ENCODE peak calls at places on chromosomes 4 and X, in six cellular contexts. F, J, Y, Q, B and D are unnamed samples.

GRCh38 chrX:21373001-21373400 is 1.2 kb upstream of the CNKSR2 start:
- DNase-seq in F (no peak), J (no peak), Y (no peak), Q (no peak), B (no peak), D (no peak)

GRCh38 chr4:123390846-123391456 is 5.6 kb upstream of the SPRY1 start:
- DNase-seq in F (peak; percentile 18), J (no peak), Y (peak; percentile 46), Q (peak; percentile 32), B (peak; percentile 49), D (no peak)

GRCh38 chr4:25346913-25347312 is 30.1 kb upstream of the ANAPC4 start:
- DNase-seq in F (no peak), J (no peak), Y (no peak), Q (no peak), B (no peak), D (no peak)

GRCh38 chrX:109672239-109672638 is 47.3 kb upstream of the KCNE5 start:
- DNase-seq in F (peak; percentile 19), J (no peak), Y (no peak), Q (no peak), B (peak; percentile 2), D (no peak)

GRCh38 chrX:41382699-41383645 is 49.0 kb downstream of the DDX3X start:
- DNase-seq in F (peak; percentile 41), J (no peak), Y (no peak), Q (peak; percentile 34), B (peak; percentile 66), D (no peak)

GRCh38 chrX:57565198-57565597 is 26.6 kb upstream of the ZXDB start:
- DNase-seq in F (no peak), J (no peak), Y (no peak), Q (no peak), B (no peak), D (no peak)

GRCh38 chrX:10103023-10103422 is 53.8 kb upstream of the CLCN4 start:
- DNase-seq in F (no peak), J (no peak), Y (no peak), Q (peak; percentile 24), B (no peak), D (no peak)

GRCh38 chrX:4240541-4241194 is 527.2 kb upstream of the PRKX start:
- DNase-seq in F (no peak), J (no peak), Y (no peak), Q (no peak), B (no peak), D (no peak)

GRCh38 chrX:99602107-99602506 is 808.0 kb downstream of the PCDH19 start:
- DNase-seq in F (no peak), J (no peak), Y (no peak), Q (no peak), B (no peak), D (no peak)

GRCh38 chrX:134186362-134187121 is 50.4 kb upstream of the CCDC160 start:
- DNase-seq in F (no peak), J (no peak), Y (no peak), Q (no peak), B (no peak), D (no peak)

GRCh38 chr4:173794662-173795061 is 264.6 kb upstream of the HAND2 start:
- DNase-seq in F (no peak), J (no peak), Y (peak; percentile 39), Q (peak; percentile 85), B (peak; percentile 58), D (no peak)

GRCh38 chrX:11435568-11435967 is 142.4 kb downstream of the AMELX start:
- DNase-seq in F (no peak), J (no peak), Y (peak; percentile 16), Q (peak; percentile 62), B (peak; percentile 88), D (no peak)

GRCh38 chrX:113260474-113260873 is 419.8 kb upstream of the AMOT start:
- DNase-seq in F (peak; percentile 0), J (peak; percentile 41), Y (peak; percentile 1), Q (no peak), B (peak; percentile 7), D (peak; percentile 64)

GRCh38 chr4:87896020-87896621 is 63.4 kb downstream of the MEPE start:
- DNase-seq in F (no peak), J (peak; percentile 67), Y (peak; percentile 92), Q (peak; percentile 3), B (peak; percentile 75), D (peak; percentile 83)

GRCh38 chr4:156475322-156475721 is 496.3 kb downstream of the PDGFC start:
- DNase-seq in F (no peak), J (no peak), Y (peak; percentile 69), Q (peak; percentile 76), B (peak; percentile 78), D (no peak)

GRCh38 chr4:3389879-3390840 is 51.6 kb upstream of the HGFAC start:
- DNase-seq in F (no peak), J (no peak), Y (no peak), Q (no peak), B (no peak), D (peak; percentile 59)

GRCh38 chrX:112866175-112866574 is 25.5 kb upstream of the AMOT start:
- DNase-seq in F (no peak), J (no peak), Y (no peak), Q (peak; percentile 52), B (peak; percentile 45), D (no peak)

GRCh38 chrX:6678313-6678712 is 143.4 kb upstream of the VCX3A start:
- DNase-seq in F (no peak), J (no peak), Y (no peak), Q (no peak), B (no peak), D (no peak)

GRCh38 chrX:150506020-150506419 is 62.4 kb upstream of the MTM1 start:
- DNase-seq in F (no peak), J (no peak), Y (no peak), Q (no peak), B (no peak), D (no peak)

GRCh38 chr4:113587156-113587555 is 174.4 kb downstream of the CAMK2D start:
- DNase-seq in F (no peak), J (no peak), Y (no peak), Q (no peak), B (no peak), D (no peak)

GRCh38 chr4:113584407-113585150 is 177.0 kb downstream of the CAMK2D start:
- DNase-seq in F (peak; percentile 80), J (peak; percentile 68), Y (peak; percentile 41), Q (peak; percentile 83), B (peak; percentile 82), D (peak; percentile 89)

GRCh38 chr4:113586072-113586471 is 175.5 kb downstream of the CAMK2D start:
- DNase-seq in F (no peak), J (no peak), Y (no peak), Q (no peak), B (no peak), D (no peak)

GRCh38 chr4:113588895-113589668 is 172.5 kb downstream of the CAMK2D start:
- DNase-seq in F (no peak), J (no peak), Y (no peak), Q (peak; percentile 24), B (no peak), D (no peak)

GRCh38 chr4:113587640-113588275 is 173.8 kb downstream of the CAMK2D start:
- DNase-seq in F (no peak), J (no peak), Y (no peak), Q (no peak), B (no peak), D (no peak)
- H3K9ac ChIP-seq in F (no peak overlapping the region), J (no peak overlapping the region), Y (no peak overlapping the region), Q (no peak overlapping the region), B (no peak overlapping the region), D (no peak overlapping the region)

DNA sequence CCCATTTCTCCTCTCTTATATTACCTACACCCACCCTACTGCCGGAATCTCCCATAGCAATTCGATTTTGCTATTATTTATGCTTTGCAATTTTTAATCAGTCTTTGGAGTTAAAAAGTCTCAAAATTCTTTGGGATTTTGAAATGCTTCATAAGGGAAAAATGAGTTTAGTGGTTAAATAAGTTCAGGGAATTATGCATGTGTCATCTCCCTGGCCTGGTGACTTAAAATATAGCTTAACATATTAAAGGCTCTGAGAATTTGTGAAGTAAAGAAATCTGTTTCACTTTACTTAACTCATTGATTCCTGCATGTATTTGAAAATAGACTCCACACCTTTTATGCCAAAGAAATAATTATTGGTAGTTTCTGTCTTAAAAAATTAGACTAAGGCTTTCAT is 185.1 kb upstream of the DIPK2B start:
- DNase-seq in F (no peak), J (no peak), Y (no peak), Q (peak; percentile 45), B (peak; percentile 41), D (no peak)
- H3K9ac ChIP-seq in F (no peak overlapping the region), J (no peak overlapping the region), Y (no peak overlapping the region), Q (no peak overlapping the region), B (no peak overlapping the region), D (no peak overlapping the region)

GRCh38 chrX:14798805-14799397 is 74.0 kb downstream of the FANCB start:
- DNase-seq in F (no peak), J (no peak), Y (no peak), Q (no peak), B (no peak), D (no peak)

GRCh38 chrX:14801136-14801535 is 71.7 kb downstream of the FANCB start:
- DNase-seq in F (no peak), J (no peak), Y (no peak), Q (peak; percentile 19), B (peak; percentile 63), D (no peak)

DNA sequence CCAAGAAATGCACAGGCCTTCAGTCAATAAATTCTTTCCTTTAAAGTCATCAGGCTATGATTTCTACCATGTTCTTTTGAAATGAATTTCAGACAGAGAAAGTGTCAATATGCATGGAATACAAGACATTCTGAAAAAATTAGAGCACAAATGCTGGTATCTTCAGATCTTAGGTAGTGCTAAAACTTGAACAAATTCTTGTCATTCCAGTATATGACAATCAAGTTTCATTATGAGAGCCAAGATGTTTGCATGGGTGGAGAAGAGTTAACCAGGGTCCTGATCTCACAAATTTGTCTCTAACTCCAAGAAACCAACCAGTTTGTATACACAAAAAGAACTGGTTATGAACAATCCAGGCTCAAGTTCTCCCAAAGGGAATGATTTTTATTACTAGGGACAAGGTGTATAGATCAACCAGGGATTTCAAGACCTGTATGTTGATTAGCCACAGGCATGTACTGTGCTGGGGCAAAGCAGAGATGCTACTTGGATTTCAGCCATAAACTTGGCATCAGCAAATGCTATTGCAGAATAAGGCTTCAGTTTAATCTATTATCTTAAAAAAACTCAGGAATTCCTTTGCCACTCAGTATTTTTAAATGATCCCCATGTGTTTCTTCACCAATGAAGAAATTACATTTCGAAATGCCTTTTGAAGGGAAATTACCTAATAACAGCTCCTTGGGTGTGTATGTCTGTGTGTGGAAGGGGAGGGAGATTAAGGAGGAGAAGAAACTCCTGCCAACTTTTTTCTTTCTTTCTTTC is 69.7 kb downstream of the FANCB start:
- DNase-seq in F (no peak), J (no peak), Y (no peak), Q (no peak), B (peak; percentile 49), D (no peak)
- H3K9ac ChIP-seq in F (no peak overlapping the region), J (no peak overlapping the region), Y (no peak overlapping the region), Q (no peak overlapping the region), B (no peak overlapping the region), D (no peak overlapping the region)

DNA sequence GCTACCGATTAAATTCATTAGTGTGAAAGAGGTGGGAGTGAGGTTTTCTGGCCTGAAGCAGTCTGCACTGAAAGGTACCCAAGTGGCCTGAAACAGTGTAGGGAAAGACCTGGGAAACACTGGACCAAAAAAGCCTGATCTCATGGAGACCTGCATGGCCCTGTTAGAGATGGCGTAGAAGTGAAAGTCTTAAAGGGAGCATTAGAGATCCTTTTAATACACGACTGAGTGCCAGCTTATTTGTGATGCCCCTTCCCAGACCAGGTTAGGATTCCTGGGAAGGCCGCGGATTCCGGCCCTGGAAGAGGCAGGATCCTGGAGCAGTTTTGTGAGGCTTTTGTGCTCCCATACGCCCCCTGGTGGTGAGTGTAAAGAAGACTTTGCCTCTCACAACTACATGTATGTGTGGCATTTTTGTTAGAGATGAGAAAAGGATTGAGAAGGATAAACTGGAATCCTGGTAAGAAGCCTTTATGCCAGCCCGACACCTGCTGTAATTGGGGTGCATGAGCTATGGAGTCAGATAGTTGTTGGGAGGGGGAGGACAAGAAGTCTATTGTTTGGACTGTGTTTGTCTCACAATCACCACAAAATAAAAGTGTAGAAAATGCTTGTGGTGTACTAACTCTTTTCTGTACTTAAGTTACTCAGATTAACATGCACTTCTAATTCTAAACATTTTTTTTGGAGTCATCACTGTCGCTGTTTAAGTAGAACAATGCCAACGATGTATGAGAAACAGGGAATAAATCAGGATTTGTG is 54.0 kb downstream of the JADE1 start:
- DNase-seq in F (peak; percentile 72), J (peak; percentile 88), Y (peak; percentile 81), Q (peak; percentile 80), B (peak; percentile 79), D (peak; percentile 97)
- H3K9ac ChIP-seq in F (no peak overlapping the region), J (no peak overlapping the region), Y (no peak overlapping the region), Q (peak overlapping the region; percentile 27), B (no peak overlapping the region), D (no peak overlapping the region)